ENCODE peak calls at places on chromosome 7, in nine cellular contexts. One of them, this sample, is unnamed.

GRCh38 chr7:28406192-28406591 is 6.1 kb upstream of the CREB5 start:
- DNase-seq in neural crest cell: no peak
- DNase-seq in fibroblast of lung: peak
- DNase-seq in MM.1S: no peak
- DNase-seq in RWPE1: no peak
- DNase-seq in heart left ventricle: no peak
- DNase-seq in PC-3: no peak
- DNase-seq in heart right ventricle: no peak
- DNase-seq in WTC11: peak
- DNase-seq in this sample: no peak

GRCh38 chr7:48179631-48180030 is 8.4 kb downstream of the ABCA13 start:
- DNase-seq in RWPE1: no peak
- DNase-seq in MM.1S: no peak
- DNase-seq in WTC11: no peak
- DNase-seq in heart right ventricle: no peak
- DNase-seq in PC-3: no peak
- DNase-seq in heart left ventricle: no peak
- DNase-seq in fibroblast of lung: no peak
- DNase-seq in neural crest cell: no peak
- DNase-seq in this sample: no peak

GRCh38 chr7:7639847-7640220 is 718 bp upstream of the UMAD1 start:
- DNase-seq in RWPE1: peak
- DNase-seq in MM.1S: peak
- DNase-seq in WTC11: no peak
- DNase-seq in PC-3: peak
- DNase-seq in fibroblast of lung: peak
- DNase-seq in heart right ventricle: no peak
- DNase-seq in neural crest cell: no peak
- DNase-seq in heart left ventricle: no peak
- DNase-seq in this sample: no peak

GRCh38 chr7:87941138-87941537 is 7.1 kb downstream of the ADAM22 start:
- DNase-seq in WTC11: no peak
- DNase-seq in heart right ventricle: no peak
- DNase-seq in neural crest cell: no peak
- DNase-seq in heart left ventricle: no peak
- DNase-seq in fibroblast of lung: no peak
- DNase-seq in RWPE1: no peak
- DNase-seq in PC-3: peak
- DNase-seq in MM.1S: no peak
- DNase-seq in this sample: no peak

GRCh38 chr7:40571796-40572195 is 437.0 kb downstream of the SUGCT start:
- DNase-seq in RWPE1: no peak
- DNase-seq in PC-3: peak
- DNase-seq in fibroblast of lung: peak
- DNase-seq in heart left ventricle: no peak
- DNase-seq in MM.1S: no peak
- DNase-seq in heart right ventricle: no peak
- DNase-seq in neural crest cell: no peak
- DNase-seq in WTC11: no peak
- DNase-seq in this sample: no peak

GRCh38 chr7:143388491-143389101 is 7.5 kb downstream of the ZYX start:
- DNase-seq in WTC11: peak
- DNase-seq in heart right ventricle: no peak
- DNase-seq in PC-3: no peak
- DNase-seq in RWPE1: no peak
- DNase-seq in fibroblast of lung: no peak
- DNase-seq in heart left ventricle: no peak
- DNase-seq in neural crest cell: no peak
- DNase-seq in MM.1S: no peak
- DNase-seq in this sample: no peak

GRCh38 chr7:50446542-50446960 is 3.6 kb downstream of the FIGNL1 start:
- DNase-seq in neural crest cell: no peak
- DNase-seq in heart left ventricle: no peak
- DNase-seq in WTC11: no peak
- DNase-seq in PC-3: peak
- DNase-seq in fibroblast of lung: peak
- DNase-seq in MM.1S: no peak
- DNase-seq in heart right ventricle: no peak
- DNase-seq in RWPE1: peak
- DNase-seq in this sample: no peak

GRCh38 chr7:67422601-67423000 is 426.0 kb downstream of the TYW1 start:
- DNase-seq in PC-3: no peak
- DNase-seq in WTC11: no peak
- DNase-seq in heart right ventricle: no peak
- DNase-seq in MM.1S: no peak
- DNase-seq in neural crest cell: no peak
- DNase-seq in fibroblast of lung: no peak
- DNase-seq in RWPE1: no peak
- DNase-seq in heart left ventricle: no peak
- DNase-seq in this sample: no peak

GRCh38 chr7:20578257-20578771 is 37.2 kb upstream of the ABCB5 start:
- DNase-seq in PC-3: no peak
- DNase-seq in heart right ventricle: no peak
- DNase-seq in heart left ventricle: no peak
- DNase-seq in WTC11: no peak
- DNase-seq in neural crest cell: no peak
- DNase-seq in MM.1S: no peak
- DNase-seq in RWPE1: no peak
- DNase-seq in fibroblast of lung: no peak
- DNase-seq in this sample: no peak

GRCh38 chr7:113246698-113247097 is 128.3 kb upstream of the SMIM30 start:
- DNase-seq in fibroblast of lung: no peak
- DNase-seq in MM.1S: no peak
- DNase-seq in WTC11: no peak
- DNase-seq in neural crest cell: no peak
- DNase-seq in PC-3: no peak
- DNase-seq in heart left ventricle: no peak
- DNase-seq in RWPE1: no peak
- DNase-seq in heart right ventricle: no peak
- DNase-seq in this sample: no peak

GRCh38 chr7:82841828-82842227 is 320.9 kb downstream of the PCLO start:
- DNase-seq in PC-3: peak
- DNase-seq in fibroblast of lung: peak
- DNase-seq in heart left ventricle: no peak
- DNase-seq in heart right ventricle: no peak
- DNase-seq in MM.1S: no peak
- DNase-seq in neural crest cell: no peak
- DNase-seq in RWPE1: no peak
- DNase-seq in WTC11: no peak
- DNase-seq in this sample: no peak

GRCh38 chr7:144835166-144835611 is 664 bp downstream of the TPK1 start:
- DNase-seq in RWPE1: no peak
- DNase-seq in MM.1S: peak
- DNase-seq in heart left ventricle: peak
- DNase-seq in PC-3: peak
- DNase-seq in neural crest cell: peak
- DNase-seq in WTC11: peak
- DNase-seq in fibroblast of lung: peak
- DNase-seq in heart right ventricle: peak
- DNase-seq in this sample: no peak

GRCh38 chr7:158531661-158532060 is 56.0 kb downstream of the PTPRN2 start:
- DNase-seq in heart right ventricle: no peak
- DNase-seq in fibroblast of lung: no peak
- DNase-seq in WTC11: no peak
- DNase-seq in MM.1S: no peak
- DNase-seq in RWPE1: no peak
- DNase-seq in heart left ventricle: no peak
- DNase-seq in PC-3: no peak
- DNase-seq in neural crest cell: no peak
- DNase-seq in this sample: no peak

GRCh38 chr7:43142703-43143102 is 30.3 kb downstream of the HECW1 start:
- DNase-seq in RWPE1: no peak
- DNase-seq in heart right ventricle: no peak
- DNase-seq in neural crest cell: no peak
- DNase-seq in MM.1S: no peak
- DNase-seq in fibroblast of lung: no peak
- DNase-seq in heart left ventricle: no peak
- DNase-seq in PC-3: no peak
- DNase-seq in WTC11: no peak
- DNase-seq in this sample: no peak

GRCh38 chr7:126529254-126529653 is 723.5 kb downstream of the GRM8 start:
- DNase-seq in WTC11: no peak
- DNase-seq in heart left ventricle: no peak
- DNase-seq in PC-3: no peak
- DNase-seq in heart right ventricle: no peak
- DNase-seq in fibroblast of lung: no peak
- DNase-seq in RWPE1: no peak
- DNase-seq in neural crest cell: no peak
- DNase-seq in MM.1S: no peak
- DNase-seq in this sample: no peak
- TF ChIP-seq CTCF in WTC11: no peak
- TF ChIP-seq CTCF in heart left ventricle: no peak
- TF ChIP-seq CTCF in PC-3: no peak
- TF ChIP-seq CTCF in heart right ventricle: no peak
- TF ChIP-seq CTCF in fibroblast of lung: no peak
- TF ChIP-seq CTCF in RWPE1: no peak
- TF ChIP-seq CTCF in neural crest cell: no peak
- TF ChIP-seq CTCF in MM.1S: no peak
- TF ChIP-seq CTCF in this sample: no peak

DNA sequence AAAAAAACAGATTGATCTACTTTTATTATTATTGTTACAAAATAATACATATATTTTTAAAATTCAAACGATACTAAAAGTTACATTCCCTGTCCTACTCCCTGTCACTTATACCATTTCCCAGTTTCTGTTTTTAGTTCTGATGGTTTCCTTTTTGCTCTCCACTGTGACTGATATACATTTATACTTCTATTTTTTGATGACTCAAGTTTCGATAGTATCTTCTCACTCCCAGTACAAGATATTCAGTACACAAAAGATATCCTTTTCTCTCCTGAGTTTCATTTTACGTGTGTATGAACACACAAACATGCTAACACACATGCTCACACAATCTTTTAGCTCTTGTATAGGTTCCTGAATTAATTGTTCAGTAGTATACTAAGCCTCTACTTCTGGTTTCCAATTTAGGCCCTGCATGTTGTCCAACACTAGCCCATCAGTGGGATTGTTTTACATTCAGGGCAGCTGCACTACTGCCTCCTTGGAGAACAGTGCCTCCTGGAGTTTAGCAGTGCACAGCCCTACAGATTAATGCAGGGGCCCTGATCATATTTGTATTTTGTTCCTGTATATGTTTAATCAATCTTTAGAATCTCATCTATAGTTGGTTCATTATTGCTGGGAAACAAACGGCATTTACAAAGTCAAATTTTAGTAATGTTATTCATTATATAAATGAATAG is 131.0 kb downstream of the TES start:
- DNase-seq in WTC11: no peak
- DNase-seq in PC-3: peak
- DNase-seq in fibroblast of lung: no peak
- DNase-seq in neural crest cell: no peak
- DNase-seq in MM.1S: peak
- DNase-seq in heart right ventricle: no peak
- DNase-seq in heart left ventricle: no peak
- DNase-seq in RWPE1: no peak
- DNase-seq in this sample: no peak
- TF ChIP-seq CTCF in WTC11: no peak
- TF ChIP-seq CTCF in PC-3: peak
- TF ChIP-seq CTCF in fibroblast of lung: peak
- TF ChIP-seq CTCF in neural crest cell: no peak
- TF ChIP-seq CTCF in MM.1S: peak
- TF ChIP-seq CTCF in heart right ventricle: peak
- TF ChIP-seq CTCF in heart left ventricle: peak
- TF ChIP-seq CTCF in RWPE1: no peak
- TF ChIP-seq CTCF in this sample: no peak

GRCh38 chr7:102888561-102889233 is 24.1 kb upstream of the LRRC17 start:
- DNase-seq in RWPE1: no peak
- DNase-seq in MM.1S: no peak
- DNase-seq in WTC11: no peak
- DNase-seq in neural crest cell: no peak
- DNase-seq in PC-3: peak
- DNase-seq in heart right ventricle: no peak
- DNase-seq in fibroblast of lung: no peak
- DNase-seq in heart left ventricle: no peak
- DNase-seq in this sample: no peak

GRCh38 chr7:102890971-102891692 is 21.7 kb upstream of the LRRC17 start:
- DNase-seq in MM.1S: no peak
- DNase-seq in heart left ventricle: no peak
- DNase-seq in fibroblast of lung: no peak
- DNase-seq in heart right ventricle: no peak
- DNase-seq in neural crest cell: no peak
- DNase-seq in PC-3: no peak
- DNase-seq in WTC11: no peak
- DNase-seq in RWPE1: no peak
- DNase-seq in this sample: no peak

GRCh38 chr7:102891693-102892261 is 21.0 kb upstream of the LRRC17 start:
- DNase-seq in neural crest cell: no peak
- DNase-seq in PC-3: peak
- DNase-seq in RWPE1: peak
- DNase-seq in fibroblast of lung: peak
- DNase-seq in WTC11: no peak
- DNase-seq in MM.1S: no peak
- DNase-seq in heart right ventricle: peak
- DNase-seq in heart left ventricle: peak
- DNase-seq in this sample: no peak

GRCh38 chr7:102890292-102890970 is 22.4 kb upstream of the LRRC17 start:
- DNase-seq in PC-3: peak
- DNase-seq in WTC11: no peak
- DNase-seq in heart right ventricle: peak
- DNase-seq in MM.1S: no peak
- DNase-seq in neural crest cell: no peak
- DNase-seq in RWPE1: no peak
- DNase-seq in heart left ventricle: peak
- DNase-seq in fibroblast of lung: peak
- DNase-seq in this sample: no peak

GRCh38 chr7:102889836-102890235 is 23.0 kb upstream of the LRRC17 start:
- DNase-seq in neural crest cell: no peak
- DNase-seq in RWPE1: no peak
- DNase-seq in WTC11: no peak
- DNase-seq in PC-3: no peak
- DNase-seq in MM.1S: no peak
- DNase-seq in heart right ventricle: no peak
- DNase-seq in heart left ventricle: no peak
- DNase-seq in fibroblast of lung: peak
- DNase-seq in this sample: no peak
- TF ChIP-seq CTCF in neural crest cell: no peak
- TF ChIP-seq CTCF in RWPE1: no peak
- TF ChIP-seq CTCF in WTC11: no peak
- TF ChIP-seq CTCF in PC-3: no peak
- TF ChIP-seq CTCF in MM.1S: no peak
- TF ChIP-seq CTCF in heart right ventricle: no peak
- TF ChIP-seq CTCF in heart left ventricle: no peak
- TF ChIP-seq CTCF in fibroblast of lung: no peak
- TF ChIP-seq CTCF in this sample: no peak

DNA sequence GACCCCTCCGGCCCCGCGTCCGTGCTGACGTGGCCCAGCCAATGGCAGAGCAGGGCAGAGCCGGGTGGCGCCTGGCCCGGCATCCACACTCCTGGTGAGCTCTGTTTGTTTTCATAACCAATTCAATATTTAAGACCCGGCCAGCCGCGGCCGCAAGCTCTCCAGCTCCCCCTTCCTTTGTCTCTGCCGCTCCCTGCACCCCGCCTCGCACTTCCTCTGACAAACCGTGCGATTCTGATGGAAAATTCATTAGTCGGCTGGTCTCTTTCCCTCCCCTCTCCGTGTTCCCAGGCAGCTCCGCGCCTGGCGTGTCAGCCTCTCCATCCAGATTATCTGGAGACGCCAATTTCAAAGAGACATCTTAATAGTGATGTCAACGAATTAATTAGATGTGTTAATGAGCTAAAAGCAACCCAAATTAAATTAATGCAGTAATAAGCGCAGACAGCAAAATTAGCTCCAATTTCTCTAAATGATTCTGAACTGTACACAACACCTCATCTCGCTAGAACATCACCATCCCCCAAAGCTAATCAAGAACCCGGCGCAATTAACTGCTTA is 55.3 kb downstream of the MICALL2 start:
- DNase-seq in heart right ventricle: peak
- DNase-seq in WTC11: peak
- DNase-seq in PC-3: peak
- DNase-seq in neural crest cell: no peak
- DNase-seq in RWPE1: no peak
- DNase-seq in heart left ventricle: peak
- DNase-seq in fibroblast of lung: peak
- DNase-seq in MM.1S: no peak
- DNase-seq in this sample: no peak
- TF ChIP-seq CTCF in heart right ventricle: peak
- TF ChIP-seq CTCF in WTC11: no peak
- TF ChIP-seq CTCF in PC-3: no peak
- TF ChIP-seq CTCF in neural crest cell: no peak
- TF ChIP-seq CTCF in RWPE1: no peak
- TF ChIP-seq CTCF in heart left ventricle: peak
- TF ChIP-seq CTCF in fibroblast of lung: peak
- TF ChIP-seq CTCF in MM.1S: no peak
- TF ChIP-seq CTCF in this sample: no peak